ENCODE peak calls at places on chromosomes 1 and 21, in six cellular contexts. J is cardiac fibroblast; Q is bronchial epithelial cell; X is NCI-H460; A is Panc1; B is stimulated activated CD8-positive, alpha-beta memory T cell treated with anti-CD3 and anti-CD28 coated beads, Interleukin-12 subunit alpha, Interleukin-12 subunit beta, amount 100 ng/mL, for 4 hours. U is an unnamed sample.

GRCh38 chr1:175369696-175370095 is 177.1 kb upstream of the KIAA0040 start:
- DNase-seq in A (no peak), B (no peak), Q (no peak), J (no peak), X (no peak), U (no peak)

GRCh38 chr21:45332981-45333582 is 45.4 kb upstream of the POFUT2 start:
- DNase-seq in B (no peak), J (no peak), A (no peak), Q (no peak), X (no peak), U (no peak)

GRCh38 chr21:42360317-42360716 is 6.0 kb downstream of the TFF1 start:
- DNase-seq in A (no peak), B (no peak), Q (no peak), J (no peak), X (no peak), U (no peak)

GRCh38 chr1:218242171-218242570 is 42.9 kb upstream of the RRP15 start:
- DNase-seq in Q (peak), B (no peak), J (no peak), A (no peak), X (no peak), U (no peak)

GRCh38 chr1:231931846-231932454 is 305.4 kb downstream of the DISC1 start:
- DNase-seq in Q (no peak), J (no peak), X (peak), B (no peak), A (no peak), U (peak)

GRCh38 chr1:7630378-7630777 is 140.7 kb upstream of the VAMP3 start:
- DNase-seq in X (no peak), Q (no peak), B (no peak), A (no peak), J (no peak), U (no peak)

GRCh38 chr1:62589321-62589720 is 8.0 kb upstream of the ANGPTL3 start:
- DNase-seq in X (no peak), J (no peak), Q (no peak), B (no peak), A (no peak), U (no peak)

GRCh38 chr1:229209386-229209785 is 61.5 kb upstream of the RAB4A start:
- DNase-seq in J (no peak), B (no peak), X (no peak), Q (no peak), A (no peak), U (no peak)

GRCh38 chr21:34148826-34149558 is 75.6 kb downstream of the MRPS6 start:
- DNase-seq in X (no peak), B (no peak), A (no peak), J (no peak), Q (no peak), U (no peak)

GRCh38 chr1:59128784-59129227 is 168.1 kb upstream of the FGGY start:
- DNase-seq in J (peak), A (no peak), Q (peak), B (no peak), X (no peak), U (no peak)

U was measured in germinal center.